ENCODE peak calls at places on chromosomes 6 and 20, in seven cellular contexts. K is cardiac fibroblast, E is fibroblast of lung, O is fibroblast of the aortic adventitia, A is B cell, F is heart left ventricle, D is BJ. Y is an unnamed sample.
A peak's percentile ranks its signal among the peaks of the same experiment; 100 is the strongest.

GRCh38 chr6:41658551-41659069 is 20.3 kb downstream of the MDFI start:
- DNase-seq in K (no peak), E (no peak), O (no peak), A (no peak), F (no peak), D (no peak), Y (no peak)

GRCh38 chr6:19578489-19578888 is 258.7 kb upstream of the ID4 start:
- DNase-seq in K (no peak), E (no peak), O (peak; percentile 10), A (no peak), F (no peak), D (peak; percentile 9), Y (no peak)

GRCh38 chr6:8939615-8940014 is 504.3 kb upstream of the SLC35B3 start:
- DNase-seq in K (no peak), E (no peak), O (no peak), A (no peak), F (no peak), D (no peak), Y (no peak)

GRCh38 chr6:169046021-169046420 is 207.6 kb downstream of the THBS2 start:
- DNase-seq in K (no peak), E (no peak), O (peak; percentile 51), A (no peak), F (no peak), D (no peak), Y (no peak)

GRCh38 chr6:56102216-56102615 is 145.2 kb downstream of the COL21A1 start:
- DNase-seq in K (peak; percentile 33), E (no peak), O (no peak), A (no peak), F (no peak), D (no peak), Y (no peak)

GRCh38 chr6:137919837-137920304 is 52.8 kb downstream of the TNFAIP3 start:
- DNase-seq in K (no peak), E (no peak), O (no peak), A (no peak), F (no peak), D (no peak), Y (no peak)

GRCh38 chr6:155832596-155832995 is 377.0 kb upstream of the NOX3 start:
- DNase-seq in K (peak; percentile 61), E (peak; percentile 76), O (peak; percentile 73), A (no peak), F (no peak), D (no peak), Y (no peak)

GRCh38 chr6:97440590-97441176 is 157.7 kb upstream of the MMS22L start:
- DNase-seq in K (peak; percentile 49), E (peak; percentile 32), O (peak; percentile 25), A (no peak), F (no peak), D (no peak), Y (no peak)

GRCh38 chr6:120096861-120097260 is 747.3 kb upstream of the MAN1A1 start:
- DNase-seq in K (no peak), E (no peak), O (no peak), A (no peak), F (no peak), D (no peak), Y (no peak)

GRCh38 chr6:10347561-10348327 is 67.1 kb downstream of the TFAP2A start:
- DNase-seq in K (no peak), E (no peak), O (no peak), A (no peak), F (no peak), D (peak; percentile 58), Y (no peak)

DNA sequence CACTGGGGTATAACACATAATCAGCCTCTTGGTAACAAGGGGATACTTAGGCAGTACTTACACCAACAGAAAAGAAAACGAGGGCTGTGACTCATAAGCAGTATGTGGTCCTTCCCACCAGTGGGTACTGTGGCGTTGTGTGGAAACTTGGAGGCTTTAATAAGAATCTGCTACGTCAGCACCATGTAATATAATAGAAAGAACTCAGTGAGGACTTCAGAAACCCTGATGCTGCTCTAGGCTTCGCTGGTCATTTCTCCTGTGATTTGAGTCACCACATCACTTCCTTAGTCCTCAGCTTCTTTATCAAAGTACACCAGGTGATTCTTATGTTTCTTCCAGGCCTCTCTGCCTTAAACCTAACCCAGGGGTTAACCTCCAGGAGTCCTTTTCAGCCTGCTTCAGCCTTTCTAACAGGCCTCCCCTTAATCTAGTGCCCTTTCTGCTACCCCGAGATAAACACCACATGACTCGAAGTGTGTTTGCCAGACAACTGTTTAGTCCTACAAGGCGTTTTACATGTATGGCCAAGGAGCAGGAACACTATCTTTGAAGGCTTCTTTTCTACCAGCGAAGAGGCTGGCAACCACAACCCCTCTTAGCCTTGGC is 68.5 kb downstream of the FYN start:
- DNase-seq in K (peak; percentile 86), E (peak; percentile 92), O (peak; percentile 91), A (peak; percentile 9), F (no peak), D (no peak), Y (peak; percentile 96)
- TF ChIP-seq CTCF in K (peak; percentile 24), E (peak; percentile 22), O (peak; percentile 36), A (no peak), F (peak; percentile 6), D (peak; percentile 11), Y (peak; percentile 35)

DNA sequence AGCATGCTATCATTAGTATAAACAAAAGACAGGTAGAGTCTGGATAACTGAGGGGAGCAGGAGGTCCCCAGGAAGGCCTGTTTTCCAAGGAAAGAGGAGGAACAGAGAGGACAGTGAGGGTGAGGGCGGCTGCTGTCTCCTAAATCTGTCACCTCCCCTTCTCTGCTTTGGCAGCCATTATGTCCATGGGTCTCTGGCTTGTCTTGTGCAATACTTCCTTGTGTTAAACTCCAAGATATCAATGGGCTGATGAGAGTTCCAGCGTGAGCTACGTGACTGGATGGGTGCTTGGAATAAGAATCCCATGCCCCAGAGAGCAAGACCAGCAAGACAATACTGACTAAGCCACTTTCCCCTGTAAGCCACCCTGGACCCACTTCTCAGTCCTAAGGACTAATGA is 26.3 kb upstream of the DNAAF9 start:
- DNase-seq in K (no peak), E (no peak), O (no peak), A (no peak), F (no peak), D (no peak), Y (no peak)
- TF ChIP-seq CTCF in K (no peak), E (no peak), O (no peak), A (no peak), F (no peak), D (no peak), Y (no peak)

GRCh38 chr6:142885182-142885867 is 59.7 kb downstream of the HIVEP2 start:
- DNase-seq in K (peak; percentile 98), E (peak; percentile 97), O (peak; percentile 97), A (peak; percentile 77), F (peak; percentile 48), D (peak; percentile 87), Y (peak; percentile 96)

GRCh38 chr6:142884214-142885035 is 60.6 kb downstream of the HIVEP2 start:
- DNase-seq in K (peak; percentile 25), E (no peak), O (no peak), A (no peak), F (no peak), D (no peak), Y (no peak)

GRCh38 chr6:142887534-142887933 is 57.4 kb downstream of the HIVEP2 start:
- DNase-seq in K (no peak), E (no peak), O (no peak), A (no peak), F (no peak), D (no peak), Y (no peak)

GRCh38 chr6:142888461-142888860 is 56.5 kb downstream of the HIVEP2 start:
- DNase-seq in K (no peak), E (no peak), O (no peak), A (no peak), F (no peak), D (no peak), Y (no peak)

DNA sequence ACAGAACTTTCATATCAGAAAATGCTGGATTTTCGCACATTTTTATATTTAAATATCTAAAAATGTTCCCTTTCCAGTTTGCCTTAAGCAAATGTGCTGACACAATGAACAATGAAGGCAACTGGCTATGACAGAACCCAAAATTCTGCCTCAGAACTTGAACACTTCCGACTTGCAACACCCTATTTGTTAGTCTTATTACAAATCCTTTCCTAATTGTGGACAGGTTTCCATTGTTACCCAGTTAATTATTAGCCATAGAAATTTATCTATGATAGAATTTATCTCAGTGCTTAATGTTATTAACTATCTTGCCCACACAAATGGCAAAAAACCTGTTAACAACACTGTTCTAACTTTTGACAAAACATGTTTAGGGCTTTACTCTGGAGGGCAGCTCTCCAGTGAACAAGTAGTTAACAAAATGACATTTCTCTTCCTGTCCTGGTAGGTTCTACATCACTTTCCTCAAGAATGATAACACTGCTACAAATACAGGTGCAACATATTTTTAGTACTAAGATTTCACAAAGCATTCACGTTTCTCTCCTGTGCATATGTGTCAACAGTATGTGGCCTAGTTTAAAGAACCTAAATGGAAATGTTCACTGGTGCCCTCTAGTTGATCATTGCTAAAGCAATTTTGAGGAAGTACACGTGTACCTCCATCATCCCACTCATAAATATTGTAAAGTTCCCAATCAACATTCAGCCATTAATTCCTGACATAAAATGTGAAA is 58.4 kb downstream of the HIVEP2 start:
- DNase-seq in K (peak; percentile 71), E (peak; percentile 75), O (peak; percentile 68), A (peak; percentile 67), F (no peak), D (no peak), Y (no peak)
- TF ChIP-seq CTCF in K (peak; percentile 30), E (no peak), O (peak; percentile 45), A (peak; percentile 51), F (peak; percentile 44), D (peak; percentile 35), Y (peak; percentile 54)

GRCh38 chr20:23361651-23362391 is at the start of gene GZF1:
- DNase-seq in K (peak; percentile 98), E (peak; percentile 98), O (peak; percentile 97), A (peak; percentile 100), F (peak; percentile 98), D (peak; percentile 93), Y (peak; percentile 94)
- TF ChIP-seq CTCF in K (peak; percentile 1), E (no peak), O (no peak), A (peak; percentile 26), F (peak; percentile 7), D (peak; percentile 15), Y (no peak)

GRCh38 chr6:104527761-104528415 is 331.8 kb downstream of the HACE1 start:
- DNase-seq in K (peak; percentile 67), E (peak; percentile 30), O (peak; percentile 45), A (no peak), F (no peak), D (no peak), Y (peak; percentile 26)
- TF ChIP-seq CTCF in K (peak; percentile 47), E (peak; percentile 20), O (peak; percentile 35), A (no peak), F (no peak), D (no peak), Y (peak; percentile 37)

GRCh38 chr6:143940011-143940597 is 68.0 kb downstream of the PLAGL1 start:
- DNase-seq in K (peak; percentile 65), E (peak; percentile 53), O (peak; percentile 46), A (peak; percentile 73), F (no peak), D (no peak), Y (peak; percentile 16)
- TF ChIP-seq CTCF in K (peak; percentile 80), E (peak; percentile 67), O (peak; percentile 70), A (peak; percentile 92), F (peak; percentile 56), D (peak; percentile 68), Y (peak; percentile 90)